ENCODE peak calls at places on chromosomes 11 and 22, in five cellular contexts. One of them, this sample, is unnamed.
A peak's percentile ranks its signal among the peaks of the same experiment; 100 is the strongest.

GRCh38 chr22:22167791-22168189 is 76.8 kb upstream of the VPREB1 start:
- DNase-seq in tibial nerve: no peak
- DNase-seq in K562: no peak
- DNase-seq in esophagus muscularis mucosa: peak; percentile 57
- DNase-seq in endothelial cell of umbilical vein: no peak
- DNase-seq in this sample: no peak

GRCh38 chr22:28977050-28977449 is 84.6 kb downstream of the C22orf31 start:
- DNase-seq in tibial nerve: no peak
- DNase-seq in K562: no peak
- DNase-seq in esophagus muscularis mucosa: no peak
- DNase-seq in endothelial cell of umbilical vein: no peak
- DNase-seq in this sample: no peak

GRCh38 chr11:70471254-70471653 is 72.9 kb downstream of the CTTN start:
- DNase-seq in tibial nerve: no peak
- DNase-seq in K562: peak; percentile 87
- DNase-seq in esophagus muscularis mucosa: no peak
- DNase-seq in endothelial cell of umbilical vein: peak; percentile 35
- DNase-seq in this sample: no peak

GRCh38 chr11:11069741-11070550 is 212.1 kb upstream of the ZBED5 start:
- DNase-seq in tibial nerve: no peak
- DNase-seq in K562: no peak
- DNase-seq in esophagus muscularis mucosa: peak; percentile 89
- DNase-seq in endothelial cell of umbilical vein: no peak
- DNase-seq in this sample: no peak

GRCh38 chr22:49363526-49364230 is 464.0 kb downstream of the BRD1 start:
- DNase-seq in tibial nerve: no peak
- DNase-seq in K562: no peak
- DNase-seq in esophagus muscularis mucosa: no peak
- DNase-seq in endothelial cell of umbilical vein: no peak
- DNase-seq in this sample: no peak

GRCh38 chr11:15594607-15595006 is 479.9 kb downstream of the INSC start:
- DNase-seq in tibial nerve: no peak
- DNase-seq in K562: no peak
- DNase-seq in esophagus muscularis mucosa: no peak
- DNase-seq in endothelial cell of umbilical vein: no peak
- DNase-seq in this sample: no peak

GRCh38 chr22:42649261-42650056 is at the start of gene CYB5R3:
- DNase-seq in tibial nerve: peak; percentile 57
- DNase-seq in K562: peak; percentile 93
- DNase-seq in esophagus muscularis mucosa: peak; percentile 95
- DNase-seq in endothelial cell of umbilical vein: peak; percentile 81
- DNase-seq in this sample: peak; percentile 88

GRCh38 chr11:111035746-111036145 is 209.8 kb upstream of the POU2AF2 start:
- DNase-seq in tibial nerve: no peak
- DNase-seq in K562: no peak
- DNase-seq in esophagus muscularis mucosa: no peak
- DNase-seq in endothelial cell of umbilical vein: no peak
- DNase-seq in this sample: no peak

GRCh38 chr11:10387209-10388083 is 67.6 kb upstream of the AMPD3 start:
- DNase-seq in tibial nerve: peak; percentile 60
- DNase-seq in K562: no peak
- DNase-seq in esophagus muscularis mucosa: peak; percentile 94
- DNase-seq in endothelial cell of umbilical vein: peak; percentile 58
- DNase-seq in this sample: no peak

GRCh38 chr11:83156996-83157754 is at the start of gene PCF11:
- DNase-seq in tibial nerve: no peak
- DNase-seq in K562: peak; percentile 55
- DNase-seq in esophagus muscularis mucosa: no peak
- DNase-seq in endothelial cell of umbilical vein: no peak
- DNase-seq in this sample: no peak
- H3K4me1 ChIP-seq in tibial nerve: peaks cover 2% of the 10 kb centered on the region
- H3K4me1 ChIP-seq in K562: peaks cover 27% of the 10 kb centered on the region
- H3K4me1 ChIP-seq in esophagus muscularis mucosa: peaks cover 35% of the 10 kb centered on the region
- H3K4me1 ChIP-seq in endothelial cell of umbilical vein: peaks cover 31% of the 10 kb centered on the region
- H3K4me1 ChIP-seq in this sample: peaks cover 14% of the 10 kb centered on the region

GRCh38 chr11:131674051-131674755 is 303.8 kb downstream of the NTM start:
- DNase-seq in tibial nerve: peak; percentile 53
- DNase-seq in K562: peak; percentile 63
- DNase-seq in esophagus muscularis mucosa: peak; percentile 94
- DNase-seq in endothelial cell of umbilical vein: peak; percentile 62
- DNase-seq in this sample: peak; percentile 61
- H3K27ac ChIP-seq in tibial nerve: no peak overlapping the region
- H3K27ac ChIP-seq in K562: no peak overlapping the region
- H3K27ac ChIP-seq in esophagus muscularis mucosa: no peak overlapping the region
- H3K27ac ChIP-seq in endothelial cell of umbilical vein: no peak overlapping the region
- H3K27ac ChIP-seq in this sample: no peak overlapping the region

GRCh38 chr11:108009497-108010360 is 1.0 kb downstream of the CUL5 start:
- DNase-seq in tibial nerve: no peak
- DNase-seq in K562: peak; percentile 29
- DNase-seq in esophagus muscularis mucosa: no peak
- DNase-seq in endothelial cell of umbilical vein: peak; percentile 37
- DNase-seq in this sample: no peak
- H3K4me1 ChIP-seq in tibial nerve: no peaks in the 10 kb centered on the region
- H3K4me1 ChIP-seq in K562: peaks cover 16% of the 10 kb centered on the region
- H3K4me1 ChIP-seq in esophagus muscularis mucosa: peaks cover 45% of the 10 kb centered on the region
- H3K4me1 ChIP-seq in endothelial cell of umbilical vein: peaks cover 12% of the 10 kb centered on the region
- H3K4me1 ChIP-seq in this sample: peaks cover 53% of the 10 kb centered on the region

DNA sequence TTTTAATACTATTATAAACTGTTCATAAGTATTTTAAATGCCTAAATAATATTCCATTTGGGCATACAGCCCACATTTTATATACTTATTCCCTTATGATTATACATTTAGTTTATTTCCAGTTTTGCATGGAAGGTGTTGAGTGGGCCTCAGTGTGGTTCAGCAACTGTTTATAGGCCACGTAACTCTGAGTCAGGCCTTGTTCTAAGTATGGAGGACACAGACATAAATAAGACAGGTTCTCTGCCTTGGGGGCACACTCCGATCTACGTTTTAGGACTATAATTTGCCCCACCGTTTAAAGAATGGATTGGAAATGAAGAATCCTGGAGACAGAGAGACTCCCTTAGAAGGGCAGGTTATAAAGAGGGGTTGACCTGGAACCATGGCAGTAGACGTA is 212.2 kb upstream of the TBCEL start:
- DNase-seq in tibial nerve: no peak
- DNase-seq in K562: no peak
- DNase-seq in esophagus muscularis mucosa: no peak
- DNase-seq in endothelial cell of umbilical vein: no peak
- DNase-seq in this sample: no peak
- H3K27ac ChIP-seq in tibial nerve: no peak overlapping the region
- H3K27ac ChIP-seq in K562: no peak overlapping the region
- H3K27ac ChIP-seq in esophagus muscularis mucosa: no peak overlapping the region
- H3K27ac ChIP-seq in endothelial cell of umbilical vein: no peak overlapping the region
- H3K27ac ChIP-seq in this sample: no peak overlapping the region

This sample was measured in left lung.